ENCODE peak calls at places on chromosome 21, in four cellular contexts. One of them, this sample, is unnamed.

GRCh38 chr21:14097881-14098499 is 112.8 kb downstream of the LIPI start:
- DNase-seq in endothelial cell of umbilical vein: no peak
- DNase-seq in uterus: no peak
- DNase-seq in lung: no peak
- DNase-seq in this sample: no peak

GRCh38 chr21:38985423-38986378 is 180.0 kb downstream of the ETS2 start:
- DNase-seq in endothelial cell of umbilical vein: no peak
- DNase-seq in uterus: peak; percentile 73
- DNase-seq in lung: peak; percentile 42
- DNase-seq in this sample: peak; percentile 34

GRCh38 chr21:25561668-25562641 is 45.3 kb downstream of the MRPL39 start:
- DNase-seq in endothelial cell of umbilical vein: peak; percentile 82
- DNase-seq in uterus: peak; percentile 28
- DNase-seq in lung: peak; percentile 51
- DNase-seq in this sample: peak; percentile 94

GRCh38 chr21:45969921-45970673 is 11.5 kb upstream of the COL6A1 start:
- DNase-seq in endothelial cell of umbilical vein: no peak
- DNase-seq in uterus: peak; percentile 16
- DNase-seq in lung: no peak
- DNase-seq in this sample: no peak

GRCh38 chr21:27743971-27744564 is 777.2 kb upstream of the ADAMTS5 start:
- DNase-seq in endothelial cell of umbilical vein: no peak
- DNase-seq in uterus: no peak
- DNase-seq in lung: no peak
- DNase-seq in this sample: no peak

GRCh38 chr21:33943293-33943692 is 27.7 kb upstream of the ATP5PO start:
- DNase-seq in endothelial cell of umbilical vein: no peak
- DNase-seq in uterus: no peak
- DNase-seq in lung: no peak
- DNase-seq in this sample: no peak

GRCh38 chr21:38660333-38661295 is 145.1 kb upstream of the ETS2 start:
- DNase-seq in endothelial cell of umbilical vein: no peak
- DNase-seq in uterus: peak; percentile 17
- DNase-seq in lung: no peak
- DNase-seq in this sample: peak; percentile 14

GRCh38 chr21:43209575-43210453 is 41.0 kb downstream of the CRYAA start:
- DNase-seq in endothelial cell of umbilical vein: no peak
- DNase-seq in uterus: no peak
- DNase-seq in lung: no peak
- DNase-seq in this sample: no peak

GRCh38 chr21:28754127-28754611 is 238.5 kb downstream of the LTN1 start:
- DNase-seq in endothelial cell of umbilical vein: no peak
- DNase-seq in uterus: peak; percentile 38
- DNase-seq in lung: no peak
- DNase-seq in this sample: no peak

GRCh38 chr21:31887596-31887920 is 14.7 kb downstream of the HUNK start:
- DNase-seq in endothelial cell of umbilical vein: no peak
- DNase-seq in uterus: no peak
- DNase-seq in lung: no peak
- DNase-seq in this sample: no peak

GRCh38 chr21:37370152-37371040 is 3.8 kb downstream of the DYRK1A start:
- DNase-seq in endothelial cell of umbilical vein: peak; percentile 89
- DNase-seq in uterus: no peak
- DNase-seq in lung: no peak
- DNase-seq in this sample: peak; percentile 50

GRCh38 chr21:33751120-33751519 is 108.8 kb downstream of the ITSN1 start:
- DNase-seq in endothelial cell of umbilical vein: no peak
- DNase-seq in uterus: no peak
- DNase-seq in lung: no peak
- DNase-seq in this sample: no peak

DNA sequence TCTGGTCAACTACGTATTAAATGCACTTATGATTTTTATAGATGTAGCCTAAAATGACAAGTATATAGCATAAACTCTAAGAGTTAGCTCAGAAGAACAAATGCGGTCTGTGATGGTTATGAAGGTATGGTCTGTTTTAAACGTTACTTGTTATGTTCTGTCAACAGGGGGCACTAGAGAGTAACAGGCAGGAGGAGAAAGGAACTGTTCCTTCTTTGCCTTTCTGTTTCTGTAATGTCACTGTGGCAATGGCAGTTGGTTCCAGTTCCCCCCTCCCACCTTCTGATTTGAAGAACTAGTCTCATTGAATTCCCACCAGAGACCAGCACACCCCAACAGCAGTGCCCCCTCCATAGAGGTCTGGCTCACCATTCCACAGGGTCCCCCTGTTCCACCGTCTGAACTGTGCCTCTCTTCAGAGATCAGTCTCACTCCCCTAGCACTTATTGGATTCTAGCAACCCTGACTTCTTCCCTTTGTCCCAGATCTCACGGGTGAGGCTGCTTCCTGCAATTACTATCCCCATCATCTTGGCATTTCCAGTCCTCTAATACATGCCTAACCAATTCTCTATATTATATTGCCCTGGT is 14.0 kb downstream of the KRTAP24-1 start:
- DNase-seq in endothelial cell of umbilical vein: no peak
- DNase-seq in uterus: no peak
- DNase-seq in lung: no peak
- DNase-seq in this sample: no peak
- TF ChIP-seq CTCF in endothelial cell of umbilical vein: no peak
- TF ChIP-seq CTCF in uterus: no peak
- TF ChIP-seq CTCF in lung: no peak
- TF ChIP-seq CTCF in this sample: no peak

GRCh38 chr21:41501919-41502318 is 6.0 kb downstream of the TMPRSS2 start:
- DNase-seq in endothelial cell of umbilical vein: no peak
- DNase-seq in uterus: no peak
- DNase-seq in lung: no peak
- DNase-seq in this sample: no peak
- H3K4me3 ChIP-seq in endothelial cell of umbilical vein: no peak overlapping the region
- H3K4me3 ChIP-seq in uterus: no peak overlapping the region
- H3K4me3 ChIP-seq in lung: no peak overlapping the region
- H3K4me3 ChIP-seq in this sample: no peak overlapping the region

DNA sequence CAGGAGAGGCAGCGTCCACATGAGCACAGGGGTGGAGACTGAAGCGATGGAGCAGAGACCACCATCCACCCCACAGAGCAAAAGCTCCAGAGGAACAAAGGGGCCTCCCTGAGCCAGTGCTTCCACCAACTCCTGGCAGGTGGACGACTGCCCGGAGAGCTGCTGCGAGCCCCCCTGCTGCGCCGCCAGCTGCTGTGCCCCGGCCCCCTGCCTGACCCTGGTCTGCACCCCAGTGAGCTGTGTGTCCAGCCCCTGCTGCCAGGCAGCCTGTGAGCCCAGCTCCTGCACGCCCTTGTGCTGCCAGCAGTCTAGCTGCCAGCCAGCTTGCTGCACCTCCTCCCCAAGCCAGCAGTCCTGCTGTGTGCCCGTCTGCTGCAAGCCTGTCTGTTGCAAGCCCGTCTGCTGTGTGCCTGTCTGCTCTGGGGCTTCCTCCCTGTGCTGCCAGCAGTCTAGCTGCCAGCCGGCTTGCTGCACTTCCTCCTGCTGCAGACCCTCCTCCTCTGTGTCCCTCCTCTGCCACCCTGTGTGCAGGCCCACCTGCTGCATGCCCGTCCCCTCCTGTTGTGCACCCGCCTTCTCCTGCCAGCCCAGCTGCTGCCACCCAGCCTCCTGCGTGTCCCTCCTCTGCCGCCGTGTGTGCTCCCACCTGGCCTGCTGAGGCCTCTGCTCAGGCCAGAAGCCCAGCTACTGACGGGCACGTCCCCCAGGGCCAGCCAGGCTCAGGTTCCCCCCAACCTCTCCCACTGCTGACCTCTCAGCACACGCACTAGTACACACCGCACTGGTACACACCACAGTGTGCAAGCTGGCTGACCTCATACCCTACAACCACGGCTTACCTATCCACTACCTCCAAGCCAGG is 5.4 kb downstream of the KRTAP10-12 start:
- DNase-seq in endothelial cell of umbilical vein: no peak
- DNase-seq in uterus: no peak
- DNase-seq in lung: peak; percentile 17
- DNase-seq in this sample: no peak
- H3K27me3 ChIP-seq in endothelial cell of umbilical vein: peaks cover 49% of the 10 kb centered on the region
- H3K27me3 ChIP-seq in uterus: no peaks in the 10 kb centered on the region
- H3K27me3 ChIP-seq in lung: peaks cover 18% of the 10 kb centered on the region
- H3K27me3 ChIP-seq in this sample: peaks cover 3% of the 10 kb centered on the region

GRCh38 chr21:35436899-35437298 is 387.8 kb upstream of the RUNX1 start:
- DNase-seq in endothelial cell of umbilical vein: no peak
- DNase-seq in uterus: no peak
- DNase-seq in lung: no peak
- DNase-seq in this sample: no peak

GRCh38 chr21:35444391-35444790 is 395.3 kb upstream of the RUNX1 start:
- DNase-seq in endothelial cell of umbilical vein: no peak
- DNase-seq in uterus: no peak
- DNase-seq in lung: no peak
- DNase-seq in this sample: no peak

GRCh38 chr21:35438643-35439404 is 389.7 kb upstream of the RUNX1 start:
- DNase-seq in endothelial cell of umbilical vein: no peak
- DNase-seq in uterus: no peak
- DNase-seq in lung: no peak
- DNase-seq in this sample: peak; percentile 20

GRCh38 chr21:35437941-35438340 is 388.8 kb upstream of the RUNX1 start:
- DNase-seq in endothelial cell of umbilical vein: no peak
- DNase-seq in uterus: no peak
- DNase-seq in lung: no peak
- DNase-seq in this sample: no peak

DNA sequence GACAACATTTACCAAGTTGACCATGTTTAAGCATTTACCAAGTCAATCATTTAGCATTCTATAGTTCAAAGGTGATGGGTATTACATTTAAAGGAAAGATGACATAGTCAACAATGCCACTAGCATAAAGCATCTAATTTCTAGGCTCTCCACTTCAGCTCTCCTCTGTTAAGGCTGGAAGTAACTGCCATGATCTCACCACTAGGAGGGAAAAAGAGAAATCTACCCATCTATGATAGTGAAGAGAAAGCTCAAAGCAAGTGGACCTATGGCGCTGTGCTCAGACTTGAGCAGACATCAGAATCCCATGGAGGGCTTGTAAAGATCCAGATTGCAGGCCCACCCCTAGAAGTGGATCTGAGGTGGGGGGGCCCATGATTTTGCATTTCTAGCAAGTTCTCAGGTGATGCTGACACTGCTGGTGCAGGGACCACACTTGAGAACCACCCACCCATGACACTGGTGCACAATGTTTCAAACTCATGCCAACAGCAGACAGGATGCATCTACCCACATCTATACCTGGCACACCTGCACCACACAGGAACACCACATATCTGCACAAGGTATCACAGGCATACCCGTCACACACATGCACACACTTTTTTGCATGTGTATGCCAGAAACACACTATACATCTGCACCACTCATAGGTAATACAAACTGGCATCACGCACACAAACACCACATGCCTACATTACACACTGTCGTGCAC is 392.9 kb upstream of the RUNX1 start:
- DNase-seq in endothelial cell of umbilical vein: no peak
- DNase-seq in uterus: no peak
- DNase-seq in lung: no peak
- DNase-seq in this sample: no peak
- TF ChIP-seq CTCF in endothelial cell of umbilical vein: no peak
- TF ChIP-seq CTCF in uterus: no peak
- TF ChIP-seq CTCF in lung: no peak
- TF ChIP-seq CTCF in this sample: no peak

GRCh38 chr21:44941567-44941966 is 1.7 kb downstream of the SLX9 start:
- DNase-seq in endothelial cell of umbilical vein: no peak
- DNase-seq in uterus: no peak
- DNase-seq in lung: no peak
- DNase-seq in this sample: peak; percentile 0
- H3K4me3 ChIP-seq in endothelial cell of umbilical vein: no peak overlapping the region
- H3K4me3 ChIP-seq in uterus: no peak overlapping the region
- H3K4me3 ChIP-seq in lung: no peak overlapping the region
- H3K4me3 ChIP-seq in this sample: no peak overlapping the region

This sample was measured in GM06990.